ENCODE peak calls at places on chromosomes 13 and 19, in nine cellular contexts. J is A549, T is suprapubic skin, A is uterus, O is endothelial cell of umbilical vein, I is tibial nerve, W is ovary, Y is heart left ventricle, K is H1. M is an unnamed sample.

GRCh38 chr13:114026128-114026880 is 52.4 kb upstream of the C13orf46 start:
- DNase-seq in J (no peak), A (no peak), T (no peak), K (no peak), W (no peak), Y (peak), O (no peak), I (no peak), M (no peak)

GRCh38 chr19:51810228-51810627 is 15.3 kb downstream of the FPR3 start:
- DNase-seq in W (no peak), T (no peak), O (no peak), K (no peak), I (no peak), J (peak), Y (no peak), A (no peak), M (no peak)

GRCh38 chr13:78060966-78061365 is 142.3 kb upstream of the EDNRB start:
- DNase-seq in W (no peak), I (no peak), O (no peak), T (no peak), A (no peak), Y (no peak), J (no peak), K (no peak), M (no peak)

GRCh38 chr19:5288347-5288739 is 52.3 kb downstream of the PTPRS start:
- DNase-seq in J (no peak), I (no peak), W (no peak), O (no peak), Y (no peak), A (no peak), K (no peak), T (no peak), M (no peak)

GRCh38 chr13:106418556-106418955 is 116.9 kb downstream of the EFNB2 start:
- DNase-seq in K (no peak), Y (no peak), W (no peak), O (no peak), J (no peak), A (no peak), I (no peak), T (no peak), M (no peak)

GRCh38 chr19:2624537-2625091 is 77.9 kb downstream of the GNG7 start:
- DNase-seq in W (no peak), Y (no peak), K (peak), I (no peak), T (no peak), J (no peak), O (no peak), A (no peak), M (peak)

GRCh38 chr13:31008400-31009115 is 76.1 kb downstream of the TEX26 start:
- DNase-seq in A (no peak), J (no peak), W (no peak), Y (no peak), K (peak), T (no peak), I (no peak), O (no peak), M (no peak)

GRCh38 chr13:112714772-112715569 is 25.1 kb downstream of the ATP11A start:
- DNase-seq in K (no peak), T (peak), A (peak), I (no peak), O (no peak), J (no peak), Y (no peak), W (no peak), M (no peak)

GRCh38 chr13:112895521-112896465 is 73.2 kb upstream of the MCF2L start:
- DNase-seq in K (no peak), I (no peak), T (no peak), O (no peak), J (no peak), W (no peak), A (no peak), Y (peak), M (peak)

GRCh38 chr13:53105881-53106280 is 77.3 kb downstream of the OLFM4 start:
- DNase-seq in Y (no peak), I (no peak), O (no peak), W (no peak), T (no peak), A (no peak), J (no peak), K (no peak), M (no peak)

GRCh38 chr19:38210458-38210987 is 13.5 kb downstream of the DPF1 start:
- DNase-seq in I (peak), O (no peak), W (peak), Y (peak), A (peak), T (peak), K (peak), J (no peak), M (no peak)

GRCh38 chr19:11964496-11964857 is 363 bp upstream of the ZNF763 start:
- DNase-seq in O (no peak), W (peak), I (no peak), T (no peak), K (no peak), J (no peak), Y (peak), A (no peak), M (peak)

GRCh38 chr13:26914148-26914547 is 153.6 kb upstream of the GPR12 start:
- DNase-seq in T (peak), W (no peak), Y (no peak), K (no peak), O (no peak), I (no peak), J (no peak), A (no peak), M (no peak)

GRCh38 chr13:39036212-39036611 is 1.7 kb downstream of the PROSER1 start:
- DNase-seq in W (no peak), I (no peak), Y (no peak), O (no peak), T (no peak), K (no peak), J (no peak), A (no peak), M (no peak)

GRCh38 chr19:47305309-47305751 is 4.3 kb upstream of the C5AR1 start:
- DNase-seq in O (peak), J (peak), I (peak), T (peak), W (peak), K (peak), A (peak), Y (peak), M (no peak)

GRCh38 chr13:92573467-92574057 is 653.0 kb upstream of the GPC6 start:
- DNase-seq in A (no peak), Y (no peak), J (peak), T (no peak), O (no peak), W (no peak), I (no peak), K (peak), M (no peak)

GRCh38 chr13:36475468-36475867 is 43.2 kb downstream of the CCNA1 start:
- DNase-seq in O (no peak), A (no peak), W (no peak), I (no peak), K (no peak), J (peak), Y (no peak), T (no peak), M (no peak)

GRCh38 chr13:98014766-98015165 is 61.3 kb downstream of the IPO5 start:
- DNase-seq in J (no peak), O (peak), K (no peak), T (no peak), I (no peak), A (no peak), W (no peak), Y (no peak), M (no peak)

GRCh38 chr13:112225429-112226090 is 150.6 kb upstream of the SPACA7 start:
- DNase-seq in I (no peak), Y (no peak), W (no peak), O (no peak), K (no peak), T (peak), A (no peak), J (no peak), M (no peak)

GRCh38 chr13:94494021-94494420 is 14.5 kb upstream of the DCT start:
- DNase-seq in O (no peak), W (no peak), J (no peak), K (no peak), I (no peak), A (no peak), Y (no peak), T (no peak), M (no peak)

GRCh38 chr19:6065685-6066365 is 44.5 kb downstream of the RFX2 start:
- DNase-seq in T (peak), Y (no peak), A (peak), W (no peak), I (no peak), O (peak), J (peak), K (no peak), M (peak)

GRCh38 chr13:49678172-49678914 is 12.9 kb downstream of the EBPL start:
- DNase-seq in A (no peak), T (no peak), O (no peak), Y (no peak), W (no peak), K (no peak), I (no peak), J (no peak), M (peak)

GRCh38 chr19:33273881-33274662 is 28.3 kb downstream of the CEBPA start:
- DNase-seq in O (peak), A (peak), K (no peak), T (no peak), Y (no peak), I (no peak), J (peak), W (no peak), M (peak)

GRCh38 chr13:67223742-67224141 is 6.4 kb downstream of the PCDH9 start:
- DNase-seq in J (no peak), A (no peak), I (no peak), O (no peak), Y (no peak), T (no peak), K (no peak), W (no peak), M (no peak)

GRCh38 chr13:67219113-67219512 is 11.0 kb downstream of the PCDH9 start:
- DNase-seq in T (no peak), A (no peak), O (no peak), I (no peak), J (no peak), K (no peak), Y (no peak), W (no peak), M (no peak)

GRCh38 chr13:67224148-67224846 is 5.8 kb downstream of the PCDH9 start:
- DNase-seq in Y (peak), I (peak), W (peak), J (peak), K (no peak), O (peak), A (peak), T (peak), M (no peak)

GRCh38 chr13:67223024-67223423 is 7.1 kb downstream of the PCDH9 start:
- DNase-seq in K (no peak), Y (no peak), I (no peak), A (no peak), J (no peak), T (no peak), W (no peak), O (peak), M (no peak)

DNA sequence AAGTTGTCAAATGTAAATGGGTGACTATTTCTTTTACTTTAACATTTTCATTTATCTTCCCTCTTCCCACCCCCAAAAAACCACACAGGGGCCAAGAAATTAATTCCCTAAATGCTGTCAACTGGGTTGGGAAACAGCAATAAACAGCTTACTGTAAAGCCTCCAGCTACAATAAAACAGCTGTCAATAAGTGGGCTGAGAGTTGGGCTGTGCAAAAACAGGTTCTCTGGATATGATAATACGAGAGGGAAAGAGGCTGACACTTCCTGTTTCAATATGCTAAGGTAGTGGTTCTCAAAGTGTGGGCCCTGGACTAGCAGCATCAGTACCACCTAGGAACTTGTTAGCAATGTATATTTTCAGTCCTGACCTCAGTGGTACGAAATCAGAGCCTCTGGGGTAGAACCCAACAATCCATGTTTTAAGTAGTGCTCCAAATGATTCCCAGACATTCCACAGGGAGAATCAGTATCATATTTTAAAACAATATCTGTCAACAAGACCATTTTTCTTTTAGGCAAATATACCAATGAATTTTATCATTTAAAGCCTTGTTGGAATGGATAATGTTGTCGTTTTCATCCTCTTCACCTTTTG is 8.4 kb downstream of the PCDH9 start:
- DNase-seq in T (no peak), K (no peak), Y (no peak), J (no peak), O (no peak), A (no peak), W (no peak), I (no peak), M (no peak)
- H3K27ac ChIP-seq in T (no peak), K (no peak), Y (no peak), J (peak), O (no peak), A (no peak), W (no peak), I (no peak), M (no peak)

DNA sequence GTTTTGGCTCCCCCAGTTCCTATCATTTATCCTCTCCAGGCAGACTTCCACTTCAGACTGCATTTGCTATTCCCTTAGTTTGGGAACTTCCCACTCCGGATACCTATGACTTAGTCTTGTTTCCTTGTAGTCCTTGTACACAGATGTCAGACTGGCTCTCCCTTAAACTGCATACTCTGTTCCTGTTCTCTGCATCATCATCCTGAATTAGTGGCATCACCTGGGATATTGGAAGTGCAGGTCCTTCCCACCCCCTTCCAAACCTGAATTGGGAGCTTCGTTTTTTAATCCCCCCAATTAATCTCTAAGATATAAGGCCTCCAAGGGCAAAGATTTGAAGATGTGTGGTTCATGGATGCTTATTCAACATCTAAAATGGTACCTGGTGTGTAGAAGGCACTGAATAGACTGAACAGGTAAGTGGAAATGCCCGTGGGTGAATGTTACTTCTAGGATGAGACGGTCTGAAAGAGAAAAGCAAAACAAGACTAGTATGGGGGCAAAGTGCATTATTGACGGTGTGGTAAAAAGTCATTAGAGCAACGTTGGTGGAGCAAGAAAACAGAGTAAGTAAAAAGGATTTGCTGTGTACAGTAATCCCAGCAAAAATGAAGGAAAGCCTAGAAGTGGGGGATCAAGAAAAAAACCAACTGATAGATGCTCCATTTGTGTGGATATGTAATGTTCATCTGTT is 9.6 kb downstream of the MIR17HG start:
- DNase-seq in T (no peak), K (no peak), I (no peak), J (no peak), W (no peak), A (no peak), O (no peak), Y (no peak), M (no peak)
- TF ChIP-seq POLR2A in T (no peak), K (no peak), I (no peak), J (no peak), W (no peak), A (no peak), O (no peak), Y (no peak), M (no peak)

DNA sequence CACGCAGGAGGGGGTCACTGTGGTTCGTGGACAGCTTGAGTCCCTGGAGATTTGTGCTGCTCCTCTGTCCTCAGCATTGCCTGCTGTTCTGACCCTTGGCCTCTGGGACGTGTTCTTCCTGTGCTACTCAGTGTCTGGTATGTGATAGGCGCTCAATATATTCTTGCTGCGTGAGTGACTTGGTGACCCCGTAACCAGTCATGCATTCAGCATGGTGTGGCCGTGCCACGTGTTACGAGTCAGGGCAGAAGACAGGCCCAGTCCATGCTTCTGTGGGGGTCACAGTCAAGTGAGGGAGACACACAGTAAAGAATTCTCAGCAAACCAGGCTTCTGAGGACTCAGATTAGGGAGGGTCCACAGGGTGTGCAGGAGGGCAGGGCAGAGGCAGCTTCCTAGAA is 7.8 kb downstream of the PPP1R37 start:
- DNase-seq in A (no peak), O (no peak), Y (no peak), I (no peak), K (no peak), J (no peak), T (no peak), W (no peak), M (no peak)
- H3K27ac ChIP-seq in A (no peak), O (no peak), Y (no peak), I (no peak), K (no peak), J (no peak), T (peak), W (no peak), M (no peak)

GRCh38 chr19:964116-964520 is 20.0 kb upstream of the WDR18 start:
- DNase-seq in I (no peak), J (no peak), O (no peak), A (no peak), K (no peak), Y (no peak), W (no peak), T (no peak), M (no peak)
- TF ChIP-seq POLR2A in I (no peak), J (no peak), O (no peak), A (no peak), K (no peak), Y (no peak), W (no peak), T (no peak), M (no peak)

GRCh38 chr13:43021926-43022670 is 1.3 kb upstream of the DNAJC15 start:
- DNase-seq in J (no peak), Y (no peak), W (no peak), T (no peak), A (peak), O (no peak), I (no peak), K (no peak), M (no peak)

GRCh38 chr13:43020794-43021193 is 2.6 kb upstream of the DNAJC15 start:
- DNase-seq in J (no peak), Y (no peak), K (no peak), T (no peak), W (no peak), O (no peak), I (no peak), A (no peak), M (no peak)

GRCh38 chr13:43019811-43020210 is 3.6 kb upstream of the DNAJC15 start:
- DNase-seq in O (no peak), Y (no peak), W (no peak), I (no peak), J (no peak), K (no peak), A (no peak), T (no peak), M (no peak)

GRCh38 chr13:43026262-43026661 is 2.9 kb downstream of the DNAJC15 start:
- DNase-seq in K (no peak), O (no peak), W (no peak), A (no peak), I (no peak), T (no peak), J (no peak), Y (no peak), M (no peak)

DNA sequence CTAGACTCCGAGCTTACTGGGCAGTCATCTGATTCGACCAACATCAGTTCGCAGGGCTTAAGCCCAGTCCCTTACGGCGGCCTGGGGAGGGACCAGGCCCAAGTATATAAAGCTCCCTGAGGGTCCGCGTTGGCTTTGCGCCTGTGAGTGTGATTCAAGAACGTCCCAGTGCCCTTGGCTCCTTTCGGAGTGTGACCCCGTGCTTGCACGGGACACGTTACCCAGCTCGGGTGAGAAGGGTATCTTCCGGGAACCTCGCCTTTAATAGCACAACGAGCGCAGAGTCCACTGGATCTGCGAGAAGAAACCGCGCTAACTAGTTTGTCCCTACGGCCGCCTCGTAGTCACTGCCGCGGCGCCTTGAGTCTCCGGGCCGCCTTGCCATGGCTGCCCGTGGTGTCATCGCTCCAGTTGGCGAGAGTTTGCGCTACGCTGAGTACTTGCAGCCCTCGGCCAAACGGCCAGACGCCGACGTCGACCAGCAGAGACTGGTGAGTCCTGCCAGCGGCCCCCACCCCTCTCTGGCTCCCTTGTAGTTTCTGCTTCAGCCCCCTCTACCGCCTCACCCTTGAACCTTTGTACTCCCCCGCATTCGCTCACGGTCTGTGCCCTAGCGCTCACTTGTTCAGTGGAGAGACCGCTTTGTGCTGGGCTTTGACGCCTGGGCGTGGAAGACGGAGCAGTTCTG is at the start of gene DNAJC15:
- DNase-seq in W (no peak), I (peak), K (peak), T (peak), J (no peak), O (peak), Y (peak), A (peak), M (peak)
- H3K27ac ChIP-seq in W (no peak), I (peak), K (peak), T (peak), J (no peak), O (peak), Y (peak), A (peak), M (peak)

DNA sequence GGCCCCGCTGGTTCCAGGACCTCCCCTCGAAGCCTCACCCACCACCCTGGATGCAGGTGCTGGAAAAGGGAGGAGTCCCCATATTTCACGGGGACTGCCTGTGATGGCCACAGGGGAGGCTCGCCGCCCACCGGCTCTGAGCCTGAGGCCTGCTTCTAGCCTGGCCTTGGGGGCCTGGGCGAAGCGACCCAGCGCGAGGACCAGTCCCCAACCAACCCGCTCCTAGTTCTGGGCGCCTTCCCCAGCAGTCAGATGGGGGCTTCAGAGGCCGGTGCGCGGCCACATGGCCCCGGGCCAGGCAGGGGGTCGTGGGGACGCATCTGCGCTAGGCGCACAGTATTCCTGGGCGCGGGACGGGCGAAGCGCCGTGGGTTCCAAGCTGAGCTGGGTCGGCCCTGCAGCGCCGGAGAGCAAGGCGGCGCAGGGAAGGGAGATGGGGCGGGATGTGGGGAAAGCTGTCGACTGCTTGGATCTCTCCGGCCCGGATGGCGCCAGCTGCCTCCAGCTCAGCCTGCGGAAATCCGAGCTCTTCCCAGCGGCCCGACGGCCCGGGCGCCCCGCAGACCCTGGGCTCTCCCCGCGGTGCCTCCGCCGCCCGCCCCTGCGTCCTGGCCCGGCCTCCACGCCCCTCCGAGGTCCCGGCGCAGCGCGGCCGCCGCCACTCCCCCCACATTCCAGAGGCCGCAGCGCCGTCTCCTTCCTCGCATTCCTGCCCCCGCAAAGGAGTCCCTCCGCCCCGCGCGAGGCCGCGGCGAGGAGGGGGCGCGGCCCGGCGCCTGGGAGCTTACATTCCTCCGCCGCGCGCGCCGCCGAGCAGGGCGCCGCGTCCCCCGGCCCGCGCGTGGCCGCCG is at the start of gene WTIP:
- DNase-seq in T (peak), Y (peak), A (peak), I (peak), J (peak), W (peak), K (peak), O (peak), M (peak)
- TF ChIP-seq POLR2A in T (no peak), Y (peak), A (peak), I (peak), J (peak), W (no peak), K (peak), O (peak), M (no peak)

M was measured in upper lobe of left lung.